ENCODE peak calls at places on chromosomes 12 and 14, in seven cellular contexts. C, J, A, I, V, F and R are unnamed samples.

GRCh38 chr12:21831671-21832357 is 57.3 kb upstream of the KCNJ8 start:
- DNase-seq in F (no peak), J (no peak), V (no peak), A (no peak), I (no peak), C (no peak), R (no peak)

GRCh38 chr14:39267592-39268112 is 33.9 kb downstream of the MIA2 start:
- DNase-seq in A (no peak), C (peak; percentile 28), F (no peak), V (no peak), J (no peak), I (peak; percentile 31), R (peak; percentile 20)

GRCh38 chr12:57929092-57929830 is 12.1 kb upstream of the ATP23 start:
- DNase-seq in F (no peak), A (no peak), J (no peak), I (no peak), V (peak; percentile 36), C (no peak), R (no peak)

GRCh38 chr14:96567289-96567899 is 65.2 kb downstream of the PAPOLA start:
- DNase-seq in A (no peak), C (no peak), V (peak; percentile 46), F (no peak), I (no peak), J (no peak), R (no peak)

GRCh38 chr12:75603475-75603874 is 92.1 kb upstream of the KRR1 start:
- DNase-seq in F (no peak), A (no peak), J (no peak), I (no peak), C (no peak), V (peak; percentile 68), R (no peak)

GRCh38 chr12:2075558-2076195 is 22.9 kb downstream of the CACNA1C start:
- DNase-seq in F (no peak), A (no peak), I (no peak), C (no peak), J (no peak), V (no peak), R (no peak)

GRCh38 chr12:3224530-3224903 is 147.3 kb downstream of the TSPAN9 start:
- DNase-seq in F (no peak), I (no peak), C (no peak), A (no peak), J (no peak), V (no peak), R (no peak)

GRCh38 chr12:62196146-62196545 is 64.1 kb upstream of the USP15 start:
- DNase-seq in J (no peak), C (no peak), I (no peak), A (no peak), F (no peak), V (no peak), R (no peak)

GRCh38 chr14:99509871-99510555 is 28.8 kb downstream of the CCNK start:
- DNase-seq in A (no peak), C (no peak), I (no peak), J (no peak), V (no peak), F (no peak), R (no peak)

GRCh38 chr12:132067182-132067581 is 76.9 kb downstream of the DDX51 start:
- DNase-seq in I (no peak), F (no peak), V (no peak), A (no peak), J (no peak), C (no peak), R (no peak)

GRCh38 chr14:66425402-66425801 is 60.8 kb upstream of the CCDC196 start:
- DNase-seq in J (no peak), A (no peak), I (peak; percentile 3), C (no peak), F (no peak), V (no peak), R (no peak)

GRCh38 chr12:57127710-57128518 is at the start of gene LRP1:
- DNase-seq in A (peak; percentile 55), F (peak; percentile 96), I (peak; percentile 93), C (peak; percentile 72), V (peak; percentile 77), J (peak; percentile 95), R (peak; percentile 80)

GRCh38 chr14:91964724-91965123 is 17.2 kb upstream of the FBLN5 start:
- DNase-seq in A (no peak), I (no peak), C (no peak), V (no peak), F (no peak), J (no peak), R (no peak)

GRCh38 chr12:3155710-3156386 is 78.7 kb downstream of the TSPAN9 start:
- DNase-seq in I (no peak), A (no peak), J (peak; percentile 65), C (no peak), V (no peak), F (no peak), R (no peak)

GRCh38 chr12:131136539-131136872 is 182.8 kb downstream of the ADGRD1 start:
- DNase-seq in A (no peak), V (no peak), F (no peak), J (no peak), C (no peak), I (no peak), R (no peak)

GRCh38 chr12:94289551-94290312 is 141.4 kb downstream of the PLXNC1 start:
- DNase-seq in A (no peak), C (no peak), J (no peak), V (peak; percentile 42), I (peak; percentile 17), F (no peak), R (no peak)

DNA sequence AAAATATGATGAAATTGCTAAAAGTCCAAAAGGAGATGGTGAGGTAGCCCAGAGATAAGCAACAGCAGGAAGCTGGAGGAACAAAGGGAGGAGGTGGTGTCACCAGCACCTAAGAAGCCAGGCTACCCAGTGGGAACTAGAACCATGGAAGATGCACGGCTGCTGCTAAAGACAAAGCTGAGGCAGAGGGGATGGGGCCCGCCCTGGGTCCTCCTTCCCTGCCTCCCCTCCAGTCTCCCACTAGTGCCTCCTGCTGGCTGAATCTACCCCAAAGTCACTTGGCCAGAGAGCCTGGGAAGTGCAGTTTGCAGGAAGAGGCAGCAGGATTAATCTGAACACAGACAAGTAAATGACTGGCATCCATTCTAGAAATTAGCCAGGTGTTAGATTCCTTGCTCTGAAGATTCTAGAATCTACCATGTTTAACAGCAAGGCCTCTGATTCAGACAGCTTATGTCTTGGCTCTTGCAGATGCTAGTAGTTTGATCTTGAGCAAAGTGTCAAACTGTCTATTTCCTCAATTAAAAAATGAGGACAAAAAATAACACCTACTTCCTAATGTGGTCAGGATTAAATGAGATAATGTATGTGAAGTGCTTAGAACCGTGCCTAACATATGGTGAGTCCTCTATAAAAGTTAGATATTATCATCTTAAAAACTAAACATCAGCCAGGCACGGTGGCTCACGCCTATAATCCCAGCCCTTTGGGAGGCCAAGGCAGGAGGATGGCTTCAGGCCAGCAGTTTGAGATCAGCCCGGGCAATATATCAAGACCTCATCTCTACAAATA is 5.9 kb upstream of the LRP10 start:
- DNase-seq in F (peak; percentile 59), A (no peak), V (no peak), J (peak; percentile 95), C (no peak), I (no peak), R (peak; percentile 33)
- TF ChIP-seq CTCF in F (peak; percentile 75), A (peak; percentile 56), V (no peak), J (peak; percentile 86), C (no peak), I (no peak), R (peak; percentile 28)

DNA sequence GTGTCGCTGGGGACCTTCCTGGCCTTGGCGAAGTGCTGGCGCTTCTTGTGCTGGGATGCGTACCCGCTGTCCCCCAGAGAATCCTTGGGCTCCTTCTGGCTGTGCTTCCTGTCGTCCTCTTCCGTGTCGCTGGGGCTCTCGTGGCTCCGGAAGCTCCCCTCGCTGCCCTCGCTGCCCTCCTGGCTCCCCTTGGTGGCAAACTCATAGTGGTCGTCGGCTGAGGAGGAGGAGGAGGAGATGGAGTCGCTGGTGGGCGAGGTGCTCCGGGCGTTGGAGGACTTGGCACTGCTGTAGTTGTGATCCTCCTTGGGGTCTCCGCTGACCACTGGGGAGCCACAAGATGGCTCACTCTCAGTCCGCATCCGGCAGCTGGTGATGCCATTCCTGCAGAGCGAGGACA is 254.4 kb downstream of the FOXN3 start:
- DNase-seq in J (no peak), A (no peak), F (no peak), V (no peak), C (no peak), I (no peak), R (no peak)
- TF ChIP-seq CTCF in J (no peak), A (no peak), F (no peak), V (no peak), C (no peak), I (no peak), R (no peak)

GRCh38 chr12:28583771-28584261 is 393.6 kb downstream of the CCDC91 start:
- DNase-seq in V (no peak), A (no peak), F (no peak), C (no peak), J (no peak), I (no peak), R (no peak)
- TF ChIP-seq CTCF in V (no peak), A (no peak), F (peak; percentile 14), C (no peak), J (peak; percentile 79), I (no peak), R (peak; percentile 15)

GRCh38 chr14:75578099-75578785 is at the start of gene FLVCR2:
- DNase-seq in I (peak; percentile 79), V (peak; percentile 64), F (peak; percentile 69), C (peak; percentile 43), A (peak; percentile 62), J (peak; percentile 85), R (peak; percentile 46)

GRCh38 chr14:75577090-75577489 is 1.3 kb upstream of the FLVCR2 start:
- DNase-seq in J (no peak), F (no peak), C (no peak), A (peak; percentile 9), I (no peak), V (no peak), R (peak; percentile 38)

GRCh38 chr14:75577724-75578098 is 709 bp upstream of the FLVCR2 start:
- DNase-seq in I (peak; percentile 85), F (peak; percentile 66), J (peak; percentile 96), V (peak; percentile 82), C (peak; percentile 26), A (peak; percentile 48), R (peak; percentile 88)

GRCh38 chr14:75579882-75580281 is 1.5 kb downstream of the FLVCR2 start:
- DNase-seq in J (no peak), A (no peak), F (no peak), C (no peak), I (no peak), V (no peak), R (no peak)

DNA sequence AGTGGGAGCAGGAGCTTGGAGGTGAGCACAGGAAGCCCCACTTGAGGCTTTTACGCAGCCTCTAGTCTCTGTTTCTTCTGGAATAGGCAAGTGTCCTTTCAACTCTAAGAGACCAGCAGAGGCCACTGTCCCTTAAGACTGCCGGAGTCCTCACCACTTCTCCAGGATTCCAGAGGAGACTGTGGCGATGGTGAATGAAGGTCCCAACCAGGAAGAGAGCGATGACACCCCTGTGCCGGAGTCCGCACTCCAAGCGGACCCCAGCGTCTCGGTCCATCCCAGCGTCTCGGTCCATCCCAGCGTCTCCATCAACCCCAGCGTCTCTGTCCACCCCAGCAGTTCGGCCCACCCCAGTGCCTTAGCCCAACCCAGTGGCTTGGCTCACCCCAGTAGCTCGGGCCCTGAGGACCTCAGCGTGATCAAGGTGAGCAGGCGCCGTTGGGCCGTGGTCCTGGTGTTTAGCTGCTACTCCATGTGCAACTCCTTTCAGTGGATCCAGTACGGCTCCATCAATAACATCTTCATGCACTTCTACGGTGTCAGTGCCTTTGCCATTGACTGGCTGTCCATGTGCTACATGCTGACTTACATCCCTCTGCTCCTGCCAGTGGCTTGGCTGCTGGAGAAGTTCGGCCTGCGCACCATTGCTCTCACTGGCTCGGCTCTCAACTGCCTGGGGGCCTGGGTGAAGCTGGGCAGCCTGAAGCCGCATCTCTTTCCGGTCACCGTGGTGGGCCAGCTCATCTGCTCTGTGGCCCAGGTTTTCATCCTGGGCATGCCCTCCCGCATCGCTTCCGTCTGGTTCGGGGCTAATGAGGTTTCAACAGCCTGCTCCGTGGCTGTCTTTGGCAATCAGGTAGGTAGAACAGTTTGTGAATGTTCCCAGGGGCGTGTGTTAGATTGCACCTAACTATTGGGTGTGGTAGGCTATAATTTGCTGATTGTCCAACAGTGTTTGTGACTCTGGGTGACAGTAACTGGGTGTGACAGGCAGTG is 664 bp downstream of the FLVCR2 start:
- DNase-seq in C (no peak), A (no peak), V (peak; percentile 61), J (no peak), F (no peak), I (no peak), R (no peak)
- TF ChIP-seq CTCF in C (no peak), A (no peak), V (peak; percentile 36), J (peak; percentile 68), F (no peak), I (no peak), R (no peak)